ENCODE peak calls at places on chromosomes 16 and 17, in nine cellular contexts. N is activated T-helper 1 cell treated with anti-CD3 and anti-CD28 coated beads, Interleukin-2, amount 50 U/mL, for 16 hours; X is H7; F is colonic mucosa; A is T follicular helper cell; Y is fibroblast of the conjunctiva; R is GM12865; K is mucosa of gallbladder; Q is thoracic aorta. L is an unnamed sample.
A peak's percentile ranks its signal among the peaks of the same experiment; 100 is the strongest.

GRCh38 chr17:58321571-58322525 is 6.7 kb downstream of the TSPOAP1 start:
- DNase-seq in Q (no peak), Y (no peak), A (no peak), X (peak; percentile 26), F (no peak), N (no peak), K (no peak), R (no peak), L (no peak)

GRCh38 chr16:84036131-84036530 is 6.5 kb downstream of the SLC38A8 start:
- DNase-seq in Y (no peak), K (no peak), F (no peak), Q (no peak), X (no peak), A (no peak), R (no peak), N (no peak), L (no peak)

GRCh38 chr16:81292936-81293335 is 21.8 kb upstream of the GAN start:
- DNase-seq in A (no peak), N (no peak), X (no peak), R (no peak), Q (no peak), K (no peak), Y (no peak), F (no peak), L (no peak)

GRCh38 chr16:89314357-89314756 is 96.9 kb downstream of the ZNF778 start:
- DNase-seq in N (peak; percentile 41), F (no peak), K (no peak), R (no peak), Y (no peak), A (peak; percentile 56), Q (no peak), X (no peak), L (no peak)

GRCh38 chr16:28063611-28064061 is at the start of gene GSG1L:
- DNase-seq in A (no peak), Q (no peak), X (peak; percentile 81), R (no peak), F (no peak), Y (no peak), N (no peak), K (no peak), L (no peak)

GRCh38 chr16:79970551-79971236 is 370.2 kb upstream of the MAF start:
- DNase-seq in X (no peak), R (no peak), Y (no peak), Q (no peak), F (peak; percentile 20), N (no peak), K (peak; percentile 32), A (no peak), L (no peak)

GRCh38 chr17:81865358-81865732 is 5.0 kb upstream of the P4HB start:
- DNase-seq in X (no peak), F (no peak), R (no peak), Y (no peak), Q (no peak), N (no peak), A (no peak), K (no peak), L (no peak)

GRCh38 chr17:22496450-22496849 is 804.1 kb downstream of the KCNJ18 start:
- DNase-seq in Q (no peak), R (no peak), K (no peak), Y (no peak), X (no peak), A (no peak), F (no peak), N (no peak), L (no peak)

GRCh38 chr16:11251525-11252481 is 4.2 kb downstream of the SOCS1 start:
- DNase-seq in Y (no peak), Q (no peak), N (peak; percentile 53), F (no peak), A (peak; percentile 65), X (no peak), R (peak; percentile 77), K (peak; percentile 30), L (no peak)

GRCh38 chr16:57299009-57299718 is 14.7 kb upstream of the PLLP start:
- DNase-seq in Q (peak; percentile 62), A (peak; percentile 16), Y (no peak), N (no peak), X (no peak), F (peak; percentile 68), R (no peak), K (no peak), L (no peak)

GRCh38 chr16:11619327-11619851 is 32.7 kb upstream of the LITAF start:
- DNase-seq in Y (no peak), Q (no peak), K (no peak), F (no peak), X (no peak), A (no peak), N (no peak), R (peak; percentile 78), L (peak; percentile 83)

GRCh38 chr16:72937916-72938315 is 110.0 kb downstream of the ZFHX3 start:
- DNase-seq in F (no peak), K (no peak), Y (no peak), R (no peak), X (no peak), N (no peak), Q (no peak), A (no peak), L (no peak)

GRCh38 chr16:83403751-83404150 is 404.0 kb upstream of the HSBP1 start:
- DNase-seq in X (no peak), R (no peak), K (no peak), N (no peak), Y (no peak), F (no peak), A (no peak), Q (no peak), L (no peak)

GRCh38 chr17:48646183-48647102 is 20.3 kb upstream of the HOXB9 start:
- DNase-seq in Q (no peak), K (no peak), A (no peak), R (peak; percentile 31), N (no peak), F (peak; percentile 76), X (peak; percentile 90), Y (no peak), L (no peak)

GRCh38 chr16:75798714-75799113 is 72.4 kb upstream of the CPHXL start:
- DNase-seq in X (no peak), R (peak; percentile 26), K (no peak), F (no peak), Q (no peak), A (no peak), Y (no peak), N (no peak), L (no peak)

GRCh38 chr17:49565948-49566491 is 9.7 kb upstream of the NXPH3 start:
- DNase-seq in Q (peak; percentile 77), K (peak; percentile 72), F (no peak), A (no peak), N (no peak), X (peak; percentile 15), R (no peak), Y (peak; percentile 22), L (no peak)

GRCh38 chr16:69396187-69397061 is 10.6 kb upstream of the TERF2 start:
- DNase-seq in Q (peak; percentile 27), Y (peak; percentile 96), A (peak; percentile 53), N (peak; percentile 14), F (peak; percentile 91), X (peak; percentile 59), K (peak; percentile 88), R (peak; percentile 86), L (peak; percentile 88)

GRCh38 chr17:28384281-28385036 is 13.0 kb downstream of the SARM1 start:
- DNase-seq in Q (no peak), K (peak; percentile 75), Y (no peak), N (peak; percentile 25), X (no peak), R (no peak), A (peak; percentile 44), F (peak; percentile 84), L (no peak)

GRCh38 chr17:80980397-80981061 is 11.1 kb upstream of the CHMP6 start:
- DNase-seq in K (no peak), Q (no peak), A (no peak), X (no peak), F (no peak), N (no peak), R (no peak), Y (no peak), L (peak; percentile 26)

GRCh38 chr17:63853260-63853659 is 10.8 kb upstream of the SMARCD2 start:
- DNase-seq in R (no peak), F (no peak), A (no peak), X (no peak), Q (no peak), N (no peak), K (no peak), Y (no peak), L (no peak)

GRCh38 chr16:77657016-77657415 is 65.3 kb upstream of the NUDT7 start:
- DNase-seq in F (no peak), X (peak; percentile 51), A (no peak), R (peak; percentile 22), N (no peak), Y (no peak), Q (no peak), K (no peak), L (peak; percentile 12)

GRCh38 chr16:79767597-79768280 is 167.2 kb upstream of the MAF start:
- DNase-seq in X (peak; percentile 7), Y (peak; percentile 10), Q (no peak), K (peak; percentile 37), N (no peak), R (peak; percentile 11), F (peak; percentile 62), A (no peak), L (no peak)

GRCh38 chr16:4689864-4690704 is 3.3 kb upstream of the NUDT16L1 start:
- DNase-seq in K (no peak), X (no peak), F (no peak), N (no peak), Y (no peak), R (no peak), Q (no peak), A (no peak), L (no peak)

GRCh38 chr17:62941358-62941991 is 24.6 kb upstream of the TANC2 start:
- DNase-seq in Q (no peak), K (no peak), A (no peak), X (no peak), R (no peak), N (no peak), F (no peak), Y (no peak), L (no peak)

GRCh38 chr17:31825961-31826691 is 32.9 kb downstream of the COPRS start:
- DNase-seq in Y (no peak), Q (peak; percentile 25), A (no peak), R (no peak), N (no peak), X (no peak), K (no peak), F (no peak), L (peak; percentile 57)

GRCh38 chr16:50724237-50724747 is 17.6 kb upstream of the CYLD start:
- DNase-seq in Y (no peak), X (no peak), A (no peak), K (no peak), R (peak; percentile 47), Q (no peak), N (no peak), F (no peak), L (peak; percentile 76)

GRCh38 chr16:72990003-72990521 is 57.9 kb downstream of the ZFHX3 start:
- DNase-seq in F (peak; percentile 69), X (peak; percentile 39), K (no peak), R (no peak), Q (peak; percentile 73), Y (peak; percentile 92), A (no peak), N (no peak), L (no peak)

GRCh38 chr16:3578610-3579551 is 1.7 kb upstream of the NLRC3 start:
- DNase-seq in K (no peak), X (peak; percentile 79), N (peak; percentile 25), R (peak; percentile 92), F (no peak), Q (no peak), Y (no peak), A (no peak), L (peak; percentile 83)

GRCh38 chr16:86584726-86585721 is 6.7 kb downstream of the FOXL1 start:
- DNase-seq in N (no peak), K (peak; percentile 66), A (no peak), Y (no peak), F (no peak), R (no peak), Q (no peak), X (no peak), L (no peak)

GRCh38 chr16:30997000-30997886 is 12.2 kb downstream of the HSD3B7 start:
- DNase-seq in N (peak; percentile 76), R (peak; percentile 93), A (peak; percentile 76), Q (peak; percentile 45), K (peak; percentile 80), Y (peak; percentile 58), F (peak; percentile 91), X (peak; percentile 100), L (peak; percentile 81)

GRCh38 chr16:85520853-85521736 is 92.0 kb upstream of the GSE1 start:
- DNase-seq in N (no peak), K (peak; percentile 90), R (no peak), Q (no peak), F (peak; percentile 93), A (no peak), Y (no peak), X (peak; percentile 65), L (no peak)